ENCODE peak calls at places on chromosomes 5 and 9, in nine cellular contexts. H is progenitor cell of endocrine pancreas, S is GF-D8, Q is NCI-H146, U is brain microvascular endothelial cell, P is RWPE1, Y is GM12891, Z is T47D, L is cardiac muscle cell. I is an unnamed sample.

GRCh38 chr9:126468141-126468825 is 141.7 kb downstream of the MVB12B start:
- DNase-seq in H (no peak), S (no peak), Q (no peak), U (no peak), P (no peak), Y (no peak), Z (no peak), L (no peak), I (no peak)

GRCh38 chr5:154268073-154268472 is 77.5 kb downstream of the GALNT10 start:
- DNase-seq in H (no peak), S (no peak), Q (no peak), U (no peak), P (no peak), Y (no peak), Z (no peak), L (no peak), I (no peak)

GRCh38 chr5:72584466-72584865 is 77.3 kb upstream of the ZNF366 start:
- DNase-seq in H (no peak), S (no peak), Q (no peak), U (no peak), P (no peak), Y (no peak), Z (no peak), L (peak), I (no peak)

GRCh38 chr9:136007906-136008692 is 46.9 kb upstream of the UBAC1 start:
- DNase-seq in H (no peak), S (no peak), Q (no peak), U (peak), P (peak), Y (no peak), Z (no peak), L (no peak), I (no peak)

GRCh38 chr9:11757408-11757807 is 935.8 kb upstream of the TYRP1 start:
- DNase-seq in H (no peak), S (no peak), Q (no peak), U (no peak), P (no peak), Y (no peak), Z (no peak), L (no peak), I (no peak)

GRCh38 chr5:172280937-172281336 is 2.6 kb downstream of the UBTD2 start:
- DNase-seq in H (no peak), S (no peak), Q (no peak), U (peak), P (no peak), Y (no peak), Z (no peak), L (no peak), I (no peak)

GRCh38 chr5:42772265-42772993 is 15.8 kb downstream of the CCDC152 start:
- DNase-seq in H (no peak), S (no peak), Q (no peak), U (no peak), P (peak), Y (no peak), Z (no peak), L (peak), I (no peak)

GRCh38 chr9:38318755-38319495 is 73.6 kb upstream of the ALDH1B1 start:
- DNase-seq in H (no peak), S (no peak), Q (no peak), U (peak), P (no peak), Y (no peak), Z (no peak), L (peak), I (no peak)

GRCh38 chr5:72448368-72448767 is 58.8 kb downstream of the ZNF366 start:
- DNase-seq in H (no peak), S (no peak), Q (no peak), U (no peak), P (no peak), Y (no peak), Z (no peak), L (no peak), I (no peak)

GRCh38 chr5:162067138-162067537 is 435 bp upstream of the GABRG2 start:
- DNase-seq in H (no peak), S (no peak), Q (no peak), U (no peak), P (no peak), Y (no peak), Z (no peak), L (no peak), I (no peak)

GRCh38 chr5:83744851-83745250 is 24.2 kb upstream of the HAPLN1 start:
- DNase-seq in H (no peak), S (no peak), Q (no peak), U (peak), P (no peak), Y (no peak), Z (no peak), L (no peak), I (peak)

GRCh38 chr5:22998362-22998761 is 145.2 kb upstream of the CDH12 start:
- DNase-seq in H (no peak), S (no peak), Q (no peak), U (no peak), P (no peak), Y (no peak), Z (no peak), L (no peak), I (no peak)

GRCh38 chr9:136808075-136808780 is 480 bp downstream of the RABL6 start:
- DNase-seq in H (no peak), S (no peak), Q (peak), U (no peak), P (peak), Y (peak), Z (peak), L (no peak), I (no peak)

GRCh38 chr9:21576331-21577189 is 94.4 kb upstream of the IFNE start:
- DNase-seq in H (no peak), S (no peak), Q (no peak), U (peak), P (peak), Y (no peak), Z (no peak), L (peak), I (no peak)

GRCh38 chr5:125870271-125870670 is 552.9 kb upstream of the GRAMD2B start:
- DNase-seq in H (no peak), S (no peak), Q (peak), U (no peak), P (no peak), Y (no peak), Z (no peak), L (no peak), I (no peak)

GRCh38 chr5:128693779-128694178 is 155.7 kb upstream of the FBN2 start:
- DNase-seq in H (no peak), S (no peak), Q (no peak), U (peak), P (no peak), Y (no peak), Z (no peak), L (peak), I (no peak)

GRCh38 chr5:138466900-138467710 is 1.8 kb downstream of the EGR1 start:
- DNase-seq in H (no peak), S (no peak), Q (no peak), U (no peak), P (no peak), Y (no peak), Z (no peak), L (peak), I (no peak)

GRCh38 chr5:134247825-134248224 is 22.0 kb upstream of the PPP2CA start:
- DNase-seq in H (no peak), S (no peak), Q (no peak), U (no peak), P (no peak), Y (no peak), Z (no peak), L (no peak), I (no peak)

GRCh38 chr5:119220576-119221197 is 135.1 kb upstream of the TNFAIP8 start:
- DNase-seq in H (no peak), S (no peak), Q (no peak), U (no peak), P (no peak), Y (no peak), Z (no peak), L (no peak), I (no peak)

GRCh38 chr5:102959055-102959454 is 160.9 kb downstream of the GIN1 start:
- DNase-seq in H (no peak), S (no peak), Q (no peak), U (peak), P (peak), Y (no peak), Z (no peak), L (peak), I (no peak)

GRCh38 chr5:2201832-2202231 is 319.1 kb upstream of the IRX4 start:
- DNase-seq in H (no peak), S (no peak), Q (no peak), U (no peak), P (no peak), Y (no peak), Z (no peak), L (no peak), I (no peak)

GRCh38 chr5:79702606-79703380 is 13.2 kb downstream of the CMYA5 start:
- DNase-seq in H (no peak), S (no peak), Q (no peak), U (no peak), P (peak), Y (no peak), Z (no peak), L (peak), I (peak)

GRCh38 chr9:76808636-76809035 is 44.4 kb downstream of the PCA3 start:
- DNase-seq in H (no peak), S (no peak), Q (no peak), U (no peak), P (peak), Y (no peak), Z (no peak), L (no peak), I (no peak)

GRCh38 chr5:34599471-34600117 is 56.5 kb upstream of the RAI14 start:
- DNase-seq in H (no peak), S (no peak), Q (no peak), U (peak), P (no peak), Y (no peak), Z (no peak), L (no peak), I (no peak)

GRCh38 chr5:1282139-1282992 is 12.5 kb downstream of the TERT start:
- DNase-seq in H (no peak), S (no peak), Q (no peak), U (no peak), P (peak), Y (no peak), Z (no peak), L (no peak), I (no peak)

GRCh38 chr5:156647034-156647451 is 203.1 kb upstream of the PPP1R2B start:
- DNase-seq in H (no peak), S (no peak), Q (no peak), U (no peak), P (no peak), Y (no peak), Z (no peak), L (no peak), I (no peak)

GRCh38 chr9:34493972-34494535 is 28.7 kb downstream of the ENHO start:
- DNase-seq in H (peak), S (no peak), Q (no peak), U (peak), P (peak), Y (no peak), Z (peak), L (peak), I (peak)

GRCh38 chr9:128297221-128297773 is 21.2 kb downstream of the SWI5 start:
- DNase-seq in H (no peak), S (no peak), Q (no peak), U (no peak), P (no peak), Y (no peak), Z (no peak), L (no peak), I (no peak)

GRCh38 chr5:158406884-158407790 is 548.2 kb upstream of the CLINT1 start:
- DNase-seq in H (no peak), S (no peak), Q (no peak), U (no peak), P (peak), Y (no peak), Z (no peak), L (peak), I (peak)

GRCh38 chr5:16234598-16234997 is 55.0 kb upstream of the MARCHF11 start:
- DNase-seq in H (no peak), S (no peak), Q (no peak), U (no peak), P (no peak), Y (no peak), Z (no peak), L (no peak), I (no peak)